ENCODE peak calls at places on chromosomes 13 and 19, in seven cellular contexts. One of them, this sample, is unnamed.

GRCh38 chr13:99640260-99640659 is 139.0 kb downstream of the TM9SF2 start:
- DNase-seq in H1: no peak
- DNase-seq in AG09309: no peak
- DNase-seq in keratinocyte: no peak
- DNase-seq in activated naive CD8-positive, alpha-beta T cell treated with anti-CD3 and anti-CD28 coated beads, Interleukin-2, amount 50 U/mL, for 16 hours: no peak
- DNase-seq in heart right ventricle: no peak
- DNase-seq in epithelial cell of proximal tubule: no peak
- DNase-seq in this sample: no peak

GRCh38 chr19:34336781-34337271 is 28.2 kb upstream of the GPI start:
- DNase-seq in AG09309: no peak
- DNase-seq in epithelial cell of proximal tubule: no peak
- DNase-seq in keratinocyte: no peak
- DNase-seq in H1: no peak
- DNase-seq in activated naive CD8-positive, alpha-beta T cell treated with anti-CD3 and anti-CD28 coated beads, Interleukin-2, amount 50 U/mL, for 16 hours: no peak
- DNase-seq in heart right ventricle: peak
- DNase-seq in this sample: no peak

GRCh38 chr13:64551755-64552154 is 2678.4 kb downstream of the PCDH9 start:
- DNase-seq in activated naive CD8-positive, alpha-beta T cell treated with anti-CD3 and anti-CD28 coated beads, Interleukin-2, amount 50 U/mL, for 16 hours: no peak
- DNase-seq in keratinocyte: no peak
- DNase-seq in heart right ventricle: no peak
- DNase-seq in epithelial cell of proximal tubule: no peak
- DNase-seq in H1: no peak
- DNase-seq in AG09309: peak
- DNase-seq in this sample: peak

GRCh38 chr13:20566424-20566916 is 487 bp upstream of the IFT88 start:
- DNase-seq in activated naive CD8-positive, alpha-beta T cell treated with anti-CD3 and anti-CD28 coated beads, Interleukin-2, amount 50 U/mL, for 16 hours: peak
- DNase-seq in AG09309: peak
- DNase-seq in heart right ventricle: no peak
- DNase-seq in keratinocyte: no peak
- DNase-seq in epithelial cell of proximal tubule: peak
- DNase-seq in H1: peak
- DNase-seq in this sample: peak

GRCh38 chr19:44620667-44621066 is 7.3 kb downstream of the IGSF23 start:
- DNase-seq in activated naive CD8-positive, alpha-beta T cell treated with anti-CD3 and anti-CD28 coated beads, Interleukin-2, amount 50 U/mL, for 16 hours: no peak
- DNase-seq in epithelial cell of proximal tubule: peak
- DNase-seq in AG09309: no peak
- DNase-seq in H1: no peak
- DNase-seq in heart right ventricle: no peak
- DNase-seq in keratinocyte: no peak
- DNase-seq in this sample: no peak

GRCh38 chr19:36775768-36776167 is 3.2 kb upstream of the ZNF850 start:
- DNase-seq in activated naive CD8-positive, alpha-beta T cell treated with anti-CD3 and anti-CD28 coated beads, Interleukin-2, amount 50 U/mL, for 16 hours: no peak
- DNase-seq in keratinocyte: no peak
- DNase-seq in epithelial cell of proximal tubule: no peak
- DNase-seq in AG09309: no peak
- DNase-seq in heart right ventricle: peak
- DNase-seq in H1: peak
- DNase-seq in this sample: no peak

GRCh38 chr19:4521170-4521887 is 3.0 kb upstream of the PLIN4 start:
- DNase-seq in H1: no peak
- DNase-seq in AG09309: no peak
- DNase-seq in keratinocyte: no peak
- DNase-seq in epithelial cell of proximal tubule: no peak
- DNase-seq in activated naive CD8-positive, alpha-beta T cell treated with anti-CD3 and anti-CD28 coated beads, Interleukin-2, amount 50 U/mL, for 16 hours: no peak
- DNase-seq in heart right ventricle: no peak
- DNase-seq in this sample: no peak

GRCh38 chr19:6273701-6274601 is 5.8 kb downstream of the MLLT1 start:
- DNase-seq in activated naive CD8-positive, alpha-beta T cell treated with anti-CD3 and anti-CD28 coated beads, Interleukin-2, amount 50 U/mL, for 16 hours: no peak
- DNase-seq in epithelial cell of proximal tubule: peak
- DNase-seq in AG09309: peak
- DNase-seq in keratinocyte: no peak
- DNase-seq in heart right ventricle: peak
- DNase-seq in H1: no peak
- DNase-seq in this sample: peak

GRCh38 chr19:46446021-46446420 is 17.3 kb upstream of the PNMA8C start:
- DNase-seq in activated naive CD8-positive, alpha-beta T cell treated with anti-CD3 and anti-CD28 coated beads, Interleukin-2, amount 50 U/mL, for 16 hours: no peak
- DNase-seq in AG09309: no peak
- DNase-seq in epithelial cell of proximal tubule: no peak
- DNase-seq in heart right ventricle: no peak
- DNase-seq in keratinocyte: no peak
- DNase-seq in H1: no peak
- DNase-seq in this sample: no peak